ENCODE peak calls at places on chromosomes 13 and 19, in four cellular contexts. M, J, F and P are unnamed samples.

GRCh38 chr13:77516342-77516789 is 19.1 kb upstream of the SCEL start:
- DNase-seq in M (no peak), J (no peak), F (no peak), P (no peak)

GRCh38 chr13:79030513-79030912 is 371.6 kb upstream of the OBI1 start:
- DNase-seq in M (no peak), J (no peak), F (no peak), P (no peak)

GRCh38 chr19:54191671-54192453 is 754 bp downstream of the TSEN34 start:
- DNase-seq in M (no peak), J (no peak), F (no peak), P (no peak)

GRCh38 chr19:13610042-13610691 is 103.9 kb upstream of the CACNA1A start:
- DNase-seq in M (peak; percentile 40), J (no peak), F (no peak), P (no peak)

GRCh38 chr19:51456541-51457290 is 1.5 kb downstream of the SIGLEC8 start:
- DNase-seq in M (no peak), J (no peak), F (no peak), P (no peak)

GRCh38 chr19:43789029-43789428 is 8.3 kb upstream of the KCNN4 start:
- DNase-seq in M (peak; percentile 56), J (no peak), F (peak; percentile 37), P (no peak)

GRCh38 chr13:98279473-98280175 is 102.6 kb upstream of the RNF113B start:
- DNase-seq in M (no peak), J (no peak), F (no peak), P (no peak)

GRCh38 chr13:113813070-113813748 is 50.7 kb downstream of the GAS6 start:
- DNase-seq in M (no peak), J (no peak), F (no peak), P (no peak)

GRCh38 chr19:5148794-5149190 is 179.9 kb downstream of the KDM4B start:
- DNase-seq in M (no peak), J (no peak), F (no peak), P (no peak)

GRCh38 chr19:49847731-49848696 is 2.9 kb upstream of the PTOV1 start:
- DNase-seq in M (no peak), J (no peak), F (peak; percentile 67), P (no peak)

GRCh38 chr13:43303040-43303729 is 279.8 kb downstream of the DNAJC15 start:
- DNase-seq in M (peak; percentile 66), J (peak; percentile 12), F (no peak), P (peak; percentile 55)

GRCh38 chr19:35123573-35123972 is 8.0 kb downstream of the FXYD3 start:
- DNase-seq in M (no peak), J (no peak), F (no peak), P (no peak)

GRCh38 chr19:39265321-39265916 is 2.8 kb upstream of the IFNL2 start:
- DNase-seq in M (peak; percentile 70), J (no peak), F (no peak), P (no peak)

GRCh38 chr19:41175825-41176734 is 16.9 kb upstream of the CYP2S1 start:
- DNase-seq in M (peak; percentile 77), J (peak; percentile 96), F (no peak), P (no peak)

GRCh38 chr19:45164577-45165335 is 4.0 kb upstream of the NKPD1 start:
- DNase-seq in M (peak; percentile 66), J (peak; percentile 79), F (peak; percentile 72), P (no peak)

GRCh38 chr19:6862673-6863078 is 24.7 kb upstream of the ADGRE1 start:
- DNase-seq in M (peak; percentile 89), J (peak; percentile 83), F (peak; percentile 77), P (peak; percentile 81)

GRCh38 chr19:51143486-51143885 is 1.4 kb downstream of the SIGLEC7 start:
- DNase-seq in M (no peak), J (no peak), F (no peak), P (no peak)

GRCh38 chr13:104024416-104025170 is 958.4 kb upstream of the SLC10A2 start:
- DNase-seq in M (no peak), J (no peak), F (no peak), P (no peak)

GRCh38 chr13:76687467-76687866 is 198.7 kb downstream of the KCTD12 start:
- DNase-seq in M (no peak), J (no peak), F (no peak), P (no peak)

GRCh38 chr19:12938536-12939291 is at the start of gene CALR:
- DNase-seq in M (no peak), J (no peak), F (peak; percentile 55), P (no peak)

GRCh38 chr19:21396893-21397572 is at the start of gene ZNF493:
- DNase-seq in M (peak; percentile 90), J (peak; percentile 95), F (peak; percentile 87), P (peak; percentile 79)

GRCh38 chr13:48591889-48592725 is 59.2 kb upstream of the RCBTB2 start:
- DNase-seq in M (no peak), J (no peak), F (no peak), P (no peak)

GRCh38 chr19:18427752-18428131 is 8.5 kb downstream of the SSBP4 start:
- DNase-seq in M (no peak), J (no peak), F (no peak), P (no peak)

GRCh38 chr19:28394705-28395104 is 818.2 kb downstream of the UQCRFS1 start:
- DNase-seq in M (no peak), J (no peak), F (no peak), P (no peak)

GRCh38 chr13:46983881-46984280 is 87.0 kb upstream of the HTR2A start:
- DNase-seq in M (no peak), J (peak; percentile 32), F (no peak), P (no peak)
- TF ChIP-seq ELF4 in M (no peak), J (no peak), F (no peak), P (no peak)

DNA sequence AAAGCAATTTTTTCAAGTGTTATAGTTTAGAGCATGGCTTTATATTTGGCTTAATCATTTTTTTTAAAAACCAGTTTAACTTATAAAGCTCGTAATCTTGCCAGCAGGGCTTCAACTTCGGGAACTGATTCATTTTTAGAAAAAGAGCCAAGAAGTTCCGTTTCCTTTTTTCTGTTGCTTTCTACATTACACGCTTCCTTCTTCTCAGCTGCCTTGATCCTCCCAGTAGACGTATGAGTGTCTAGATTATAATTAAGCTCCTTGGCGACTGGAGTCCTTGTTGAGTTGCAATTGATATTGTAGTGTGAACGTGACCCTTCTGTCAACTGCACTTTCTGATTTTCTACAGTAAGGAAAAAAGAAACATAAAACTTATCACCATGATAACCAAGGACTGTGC is 497.2 kb downstream of the DIAPH3 start:
- DNase-seq in M (no peak), J (no peak), F (no peak), P (no peak)
- TF ChIP-seq ELF4 in M (no peak), J (no peak), F (no peak), P (no peak)

GRCh38 chr13:30341815-30342570 is 34.6 kb upstream of the KATNAL1 start:
- DNase-seq in M (no peak), J (no peak), F (no peak), P (no peak)
- TF ChIP-seq ELF4 in M (no peak), J (no peak), F (no peak), P (no peak)

DNA sequence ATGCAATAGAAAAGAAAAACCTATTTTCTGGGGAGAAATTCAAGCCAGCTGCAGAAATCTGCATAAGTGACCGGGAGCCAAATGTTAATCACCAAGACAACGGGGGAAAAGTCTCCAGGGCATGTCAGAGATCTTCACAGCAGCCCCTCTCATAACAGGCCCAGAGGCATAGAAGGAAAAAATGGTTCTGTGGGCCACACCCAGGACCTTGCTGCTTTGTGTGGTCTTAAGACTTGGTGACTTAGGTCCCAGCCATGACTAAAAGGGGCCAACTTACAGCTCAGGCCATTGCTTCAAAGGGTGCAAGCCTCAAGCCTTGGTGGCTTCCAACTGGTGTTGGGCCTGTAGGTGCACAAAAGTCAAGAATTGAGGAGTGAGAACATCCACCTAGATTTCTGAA is 2847.6 kb upstream of the PCDH20 start:
- DNase-seq in M (no peak), J (no peak), F (no peak), P (no peak)
- TF ChIP-seq ELF4 in M (no peak), J (no peak), F (no peak), P (no peak)

GRCh38 chr19:17107546-17108452 is 32.2 kb downstream of the MYO9B start:
- DNase-seq in M (no peak), J (peak; percentile 16), F (no peak), P (peak; percentile 21)

GRCh38 chr19:17101686-17102628 is 26.4 kb downstream of the MYO9B start:
- DNase-seq in M (no peak), J (no peak), F (no peak), P (no peak)

GRCh38 chr19:17105548-17105947 is 30.0 kb downstream of the MYO9B start:
- DNase-seq in M (no peak), J (no peak), F (no peak), P (no peak)

GRCh38 chr19:17104679-17105078 is 29.1 kb downstream of the MYO9B start:
- DNase-seq in M (no peak), J (no peak), F (no peak), P (no peak)

GRCh38 chr19:17103177-17103576 is 27.6 kb downstream of the MYO9B start:
- DNase-seq in M (peak; percentile 70), J (peak; percentile 56), F (peak; percentile 56), P (peak; percentile 46)
- TF ChIP-seq ELF4 in M (no peak), J (no peak), F (no peak), P (no peak)

DNA sequence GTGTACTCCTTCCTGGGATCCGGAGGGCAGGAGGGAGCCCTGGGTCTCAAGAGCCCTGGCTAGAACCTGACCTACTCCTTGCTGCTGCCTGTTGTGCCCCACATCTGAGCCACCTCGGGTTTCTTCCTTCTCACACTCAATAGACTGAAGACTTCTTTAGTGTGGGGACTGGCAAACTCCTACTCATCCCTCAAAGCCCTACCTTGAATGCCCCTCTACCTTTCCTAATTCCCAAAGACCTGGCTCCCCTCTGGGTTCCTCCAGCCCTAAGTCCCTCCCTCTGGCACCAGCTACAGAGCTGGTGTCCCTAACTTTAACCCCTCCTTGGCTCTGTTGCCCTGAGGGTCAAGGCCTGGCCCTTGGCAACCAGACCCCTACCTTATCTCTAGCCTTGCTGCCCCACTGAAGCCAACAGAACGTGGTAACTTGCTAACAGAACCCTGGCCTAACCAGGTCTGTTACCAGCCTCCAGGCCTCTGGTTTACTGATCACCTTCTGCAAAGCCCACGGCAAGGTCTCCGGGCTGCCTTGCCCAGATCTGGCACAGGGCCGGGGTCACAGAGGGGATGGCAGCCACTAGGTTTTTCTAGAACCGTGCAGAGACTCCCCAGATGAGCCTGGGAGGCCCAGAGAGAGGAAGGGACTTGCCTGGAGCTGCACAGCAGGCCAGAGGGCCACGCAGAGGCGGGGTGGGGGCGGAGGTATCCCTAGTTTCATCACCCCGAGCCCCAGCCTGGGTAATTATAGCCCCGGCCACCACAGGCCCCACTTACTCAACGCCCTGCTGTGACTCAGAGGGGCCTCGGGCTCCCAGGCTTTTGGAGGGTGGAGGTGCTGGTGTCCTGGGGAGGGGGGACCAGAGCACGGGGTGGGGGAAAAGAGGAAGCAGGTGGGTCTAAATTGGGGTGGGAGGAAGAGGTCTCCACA is 15.3 kb downstream of the ZBTB7A start:
- DNase-seq in M (no peak), J (peak; percentile 44), F (no peak), P (no peak)
- TF ChIP-seq ELF4 in M (no peak), J (no peak), F (no peak), P (no peak)

DNA sequence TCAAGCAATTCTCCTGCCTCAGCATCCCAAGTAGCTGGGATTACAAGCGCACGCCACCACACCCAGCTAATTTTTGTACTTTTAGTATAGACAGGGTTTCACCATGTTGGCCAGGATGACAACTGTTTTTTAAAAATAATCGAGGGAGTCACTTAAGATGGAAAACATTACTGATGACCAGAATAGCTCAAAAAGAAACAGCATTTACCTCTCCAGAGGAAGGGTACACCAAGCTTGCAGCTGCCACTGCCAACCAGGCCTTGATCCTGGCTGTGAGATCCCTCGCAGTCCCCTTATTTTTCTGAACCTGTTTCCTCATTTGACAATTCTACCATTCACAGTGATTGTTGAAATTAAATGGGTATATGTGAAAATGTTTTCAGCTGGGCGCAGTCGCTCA is 14.5 kb downstream of the PDCD5 start:
- DNase-seq in M (no peak), J (no peak), F (no peak), P (no peak)
- TF ChIP-seq ELF4 in M (no peak), J (no peak), F (no peak), P (no peak)